ENCODE peak calls at places on chromosomes 12 and 14, in four cellular contexts. U is tibial artery, T is hippocampal formation, J is astrocyte. H is an unnamed sample.
A peak's percentile ranks its signal among the peaks of the same experiment; 100 is the strongest.

GRCh38 chr12:125533434-125534029 is 468.3 kb downstream of the AACS start:
- DNase-seq in U (no peak), T (no peak), J (no peak), H (peak; percentile 54)

GRCh38 chr12:49200882-49201594 is 12.2 kb upstream of the TUBA1A start:
- DNase-seq in U (no peak), T (peak; percentile 78), J (peak; percentile 85), H (peak; percentile 75)

GRCh38 chr12:47614521-47614920 is 91.3 kb downstream of the RPAP3 start:
- DNase-seq in U (no peak), T (no peak), J (peak; percentile 52), H (no peak)

GRCh38 chr14:69987416-69988144 is 108.4 kb downstream of the SMOC1 start:
- DNase-seq in U (no peak), T (peak; percentile 20), J (no peak), H (peak; percentile 23)

GRCh38 chr14:50835280-50835679 is 4.3 kb upstream of the NIN start:
- DNase-seq in U (no peak), T (no peak), J (peak; percentile 41), H (no peak)

GRCh38 chr14:105690671-105691070 is 164.3 kb downstream of the TMEM121 start:
- DNase-seq in U (no peak), T (no peak), J (no peak), H (no peak)

GRCh38 chr14:23436327-23437141 is 1.1 kb upstream of the MYH7 start:
- DNase-seq in U (peak; percentile 56), T (peak; percentile 53), J (no peak), H (peak; percentile 85)

GRCh38 chr12:68378859-68379628 is 46.9 kb upstream of the MDM1 start:
- DNase-seq in U (no peak), T (no peak), J (no peak), H (no peak)

GRCh38 chr12:88336071-88336768 is 194.1 kb downstream of the TMTC3 start:
- DNase-seq in U (no peak), T (no peak), J (no peak), H (no peak)

GRCh38 chr12:115964214-115964613 is 313.3 kb downstream of the MED13L start:
- DNase-seq in U (no peak), T (no peak), J (no peak), H (no peak)

GRCh38 chr12:45974883-45975282 is 15.5 kb downstream of the SCAF11 start:
- DNase-seq in U (no peak), T (no peak), J (peak; percentile 27), H (no peak)

GRCh38 chr14:53872551-53873188 is 84.0 kb downstream of the BMP4 start:
- DNase-seq in U (no peak), T (no peak), J (peak; percentile 77), H (no peak)

GRCh38 chr14:22540286-22540685 is 48.7 kb downstream of the DAD1 start:
- DNase-seq in U (no peak), T (no peak), J (no peak), H (no peak)

GRCh38 chr14:89309670-89310177 is 107.3 kb downstream of the FOXN3 start:
- DNase-seq in U (no peak), T (no peak), J (no peak), H (no peak)

GRCh38 chr12:24960222-24960855 is 11.4 kb upstream of the BCAT1 start:
- DNase-seq in U (no peak), T (no peak), J (peak; percentile 47), H (no peak)

GRCh38 chr12:75289678-75290200 is 40.4 kb downstream of the CAPS2 start:
- DNase-seq in U (no peak), T (no peak), J (no peak), H (no peak)